ENCODE peak calls at places on chromosomes 16 and 17, in ten cellular contexts. J, I, F, Z, A, B, H, E, S and C are unnamed samples.
A peak's percentile ranks its signal among the peaks of the same experiment; 100 is the strongest.

GRCh38 chr17:75574404-75575093 is 13.1 kb upstream of the MYO15B start:
- DNase-seq in S (no peak), I (no peak), B (no peak), F (no peak), J (no peak), A (no peak), H (no peak), Z (no peak), E (no peak), C (no peak)

GRCh38 chr16:10183606-10183959 is 1.4 kb upstream of the GRIN2A start:
- DNase-seq in F (no peak), I (no peak), S (no peak), J (no peak), H (no peak), B (no peak), Z (no peak), A (no peak), E (no peak), C (no peak)

GRCh38 chr17:18319604-18320256 is 4.6 kb downstream of the SMCR8 start:
- DNase-seq in I (no peak), S (peak; percentile 69), H (peak; percentile 34), J (peak; percentile 74), A (peak; percentile 18), F (peak; percentile 37), B (no peak), Z (peak; percentile 86), E (peak; percentile 50), C (peak; percentile 24)

GRCh38 chr16:25896412-25896811 is 204.7 kb downstream of the HS3ST4 start:
- DNase-seq in B (no peak), Z (no peak), F (no peak), H (no peak), S (no peak), E (no peak), A (no peak), I (no peak), J (no peak), C (no peak)

GRCh38 chr17:80262775-80263244 is 2.2 kb downstream of the RNF213 start:
- DNase-seq in A (no peak), Z (no peak), I (no peak), H (no peak), S (no peak), J (no peak), E (no peak), B (no peak), F (no peak), C (no peak)

GRCh38 chr17:41957058-41957868 is 9.3 kb upstream of the CNP start:
- DNase-seq in J (no peak), A (no peak), F (no peak), S (no peak), I (no peak), H (no peak), Z (peak; percentile 51), B (no peak), E (no peak), C (no peak)

GRCh38 chr16:19883296-19883951 is 1.2 kb downstream of the GPRC5B start:
- DNase-seq in A (no peak), E (peak; percentile 39), Z (peak; percentile 63), F (no peak), J (peak; percentile 13), I (peak; percentile 44), S (peak; percentile 69), H (no peak), B (peak; percentile 44), C (no peak)

GRCh38 chr16:89489040-89489721 is 1.2 kb downstream of the ANKRD11 start:
- DNase-seq in S (peak; percentile 74), B (peak; percentile 94), H (peak; percentile 85), I (peak; percentile 83), E (peak; percentile 91), J (peak; percentile 97), Z (peak; percentile 97), A (peak; percentile 80), F (peak; percentile 93), C (peak; percentile 89)

GRCh38 chr16:71995038-71995437 is 5.2 kb downstream of the PKD1L3 start:
- DNase-seq in A (no peak), S (no peak), F (no peak), Z (no peak), H (no peak), I (no peak), J (no peak), B (no peak), E (no peak), C (no peak)

GRCh38 chr17:77828749-77829539 is 129.6 kb upstream of the TNRC6C start:
- DNase-seq in B (no peak), H (no peak), F (no peak), J (no peak), A (no peak), S (no peak), Z (no peak), I (no peak), E (no peak), C (no peak)

GRCh38 chr17:37225458-37225857 is 150.3 kb upstream of the C17orf78 start:
- DNase-seq in S (no peak), Z (no peak), E (no peak), B (no peak), F (no peak), A (no peak), I (no peak), H (no peak), J (no peak), C (no peak)

GRCh38 chr17:37642706-37643105 is 540 bp downstream of the DDX52 start:
- DNase-seq in Z (peak; percentile 61), I (no peak), S (peak; percentile 11), B (no peak), H (no peak), F (no peak), E (peak; percentile 4), J (peak; percentile 49), A (no peak), C (no peak)

GRCh38 chr16:86512860-86513470 is 2.6 kb downstream of the FOXF1 start:
- DNase-seq in I (no peak), B (no peak), E (no peak), S (no peak), H (no peak), A (no peak), Z (peak; percentile 34), J (no peak), F (no peak), C (no peak)

GRCh38 chr17:82085031-82085861 is 12.8 kb downstream of the FASN start:
- DNase-seq in J (no peak), S (no peak), F (no peak), E (no peak), H (no peak), I (no peak), Z (no peak), A (no peak), B (no peak), C (no peak)

GRCh38 chr17:8681175-8681949 is 50.8 kb upstream of the MYH10 start:
- DNase-seq in A (no peak), S (no peak), F (no peak), I (peak; percentile 73), B (peak; percentile 19), H (no peak), E (no peak), Z (peak; percentile 56), J (peak; percentile 69), C (no peak)

GRCh38 chr17:77542551-77543490 is 402.1 kb downstream of the SEC14L1 start:
- DNase-seq in I (peak; percentile 86), A (peak; percentile 32), S (peak; percentile 94), J (peak; percentile 86), B (peak; percentile 90), H (peak; percentile 66), E (peak; percentile 78), F (peak; percentile 86), Z (peak; percentile 92), C (peak; percentile 30)

GRCh38 chr16:69039333-69039941 is 66.0 kb upstream of the HAS3 start:
- DNase-seq in J (peak; percentile 22), H (no peak), S (no peak), I (no peak), E (peak; percentile 61), F (no peak), B (no peak), Z (peak; percentile 79), A (no peak), C (no peak)

GRCh38 chr17:63185420-63185819 is 219.4 kb downstream of the TANC2 start:
- DNase-seq in Z (peak; percentile 12), I (no peak), B (no peak), S (no peak), H (no peak), F (no peak), J (no peak), E (no peak), A (no peak), C (no peak)
- TF ChIP-seq CTCF in Z (no peak), I (no peak), B (no peak), S (no peak), H (peak; percentile 12), F (no peak), J (no peak), E (no peak), A (no peak), C (no peak)

DNA sequence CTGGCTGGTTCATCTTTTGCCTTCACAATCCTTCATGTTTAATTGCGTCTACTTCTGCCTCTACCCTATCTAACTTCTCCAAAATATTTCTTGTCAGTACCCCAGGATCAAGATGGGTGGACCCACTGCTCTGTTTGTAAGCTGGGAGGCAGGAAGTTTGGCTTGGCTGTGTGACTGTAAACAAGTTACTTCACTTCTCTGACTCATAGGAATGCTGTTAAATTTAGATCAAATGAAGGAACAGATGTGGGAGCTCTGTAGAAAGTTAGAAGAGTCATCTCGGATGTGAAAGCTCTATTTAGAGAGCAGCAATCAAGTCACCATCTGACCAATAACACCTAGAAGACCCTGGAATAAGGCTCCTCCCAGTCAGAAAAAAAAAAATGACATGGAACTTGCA is 55.2 kb upstream of the MRTFB start:
- DNase-seq in J (peak; percentile 93), H (peak; percentile 80), B (no peak), F (peak; percentile 19), I (no peak), Z (peak; percentile 89), E (peak; percentile 42), A (peak; percentile 64), S (no peak), C (no peak)
- TF ChIP-seq CTCF in J (peak; percentile 18), H (no peak), B (peak; percentile 17), F (no peak), I (no peak), Z (peak; percentile 31), E (no peak), A (no peak), S (no peak), C (no peak)

GRCh38 chr17:31211352-31212012 is 85.6 kb downstream of the OMG start:
- DNase-seq in B (no peak), S (no peak), A (no peak), I (no peak), Z (peak; percentile 34), H (no peak), J (no peak), E (peak; percentile 7), F (no peak), C (no peak)

GRCh38 chr17:31216053-31216751 is 80.8 kb downstream of the OMG start:
- DNase-seq in E (peak; percentile 73), F (no peak), B (no peak), S (peak; percentile 51), I (no peak), A (no peak), J (peak; percentile 89), Z (peak; percentile 89), H (peak; percentile 59), C (peak; percentile 27)
- TF ChIP-seq CTCF in E (no peak), F (no peak), B (peak; percentile 66), S (peak; percentile 30), I (peak; percentile 63), A (peak; percentile 1), J (peak; percentile 22), Z (peak; percentile 45), H (peak; percentile 49), C (peak; percentile 21)

DNA sequence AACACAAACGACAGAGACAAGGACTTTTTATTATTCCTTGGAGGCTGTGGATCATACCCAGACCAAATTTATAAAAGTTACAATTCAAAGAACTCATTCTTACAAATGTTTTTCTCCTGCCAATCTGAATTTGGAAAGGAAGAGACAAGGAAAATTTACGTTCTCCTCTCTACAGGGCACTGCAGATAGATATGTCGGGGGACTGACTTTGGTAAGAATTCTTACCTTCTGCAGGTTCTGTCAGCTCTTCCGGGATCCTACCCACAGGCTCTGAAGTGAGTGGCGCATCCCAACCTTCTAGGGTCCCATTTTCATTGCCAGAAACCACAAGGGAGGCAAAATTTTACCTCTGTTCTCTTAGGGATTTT is 2.2 kb upstream of the SLFN12L start:
- DNase-seq in S (no peak), F (no peak), B (no peak), H (no peak), Z (no peak), I (no peak), E (no peak), J (no peak), A (no peak), C (no peak)
- TF ChIP-seq CTCF in S (no peak), F (no peak), B (peak; percentile 2), H (no peak), Z (no peak), I (no peak), E (no peak), J (no peak), A (no peak), C (no peak)